ENCODE peak calls at places on chromosomes 4 and X, in five cellular contexts. E is HFFc6; G is NB4; W is activated naive CD4-positive, alpha-beta T cell treated with Interleukin-2 at 50 U/mL for 16 hours; J is RWPE1. S is an unnamed sample.

GRCh38 chrX:54029543-54030143 is 14.6 kb downstream of the PHF8 start:
- DNase-seq in E (no peak), G (no peak), W (no peak), J (peak), S (no peak)

GRCh38 chr4:183443609-183444148 is 757 bp upstream of the CDKN2AIP start:
- DNase-seq in E (peak), G (no peak), W (peak), J (no peak), S (no peak)

GRCh38 chr4:155722336-155722735 is 36.5 kb upstream of the GUCY1B1 start:
- DNase-seq in E (no peak), G (no peak), W (no peak), J (no peak), S (no peak)

GRCh38 chr4:90641856-90642599 is 514.8 kb downstream of the CCSER1 start:
- DNase-seq in E (no peak), G (peak), W (no peak), J (peak), S (no peak)

GRCh38 chrX:116499780-116500179 is 37.0 kb upstream of the CT83 start:
- DNase-seq in E (no peak), G (peak), W (no peak), J (peak), S (no peak)

GRCh38 chr4:38768968-38769394 is 13.8 kb downstream of the TLR10 start:
- DNase-seq in E (no peak), G (no peak), W (no peak), J (no peak), S (no peak)

GRCh38 chrX:42241421-42241820 is 318.1 kb upstream of the CASK start:
- DNase-seq in E (no peak), G (no peak), W (no peak), J (no peak), S (no peak)

GRCh38 chr4:118175506-118175905 is 141.2 kb downstream of the NDST3 start:
- DNase-seq in E (no peak), G (peak), W (no peak), J (no peak), S (no peak)

GRCh38 chr4:40702800-40703151 is 47.0 kb upstream of the NSUN7 start:
- DNase-seq in E (no peak), G (no peak), W (no peak), J (no peak), S (no peak)

GRCh38 chr4:123037809-123038208 is 115.4 kb upstream of the NUDT6 start:
- DNase-seq in E (peak), G (no peak), W (no peak), J (no peak), S (peak)

GRCh38 chr4:478373-478772 is 20.6 kb downstream of the ZNF721 start:
- DNase-seq in E (no peak), G (peak), W (no peak), J (no peak), S (peak)

GRCh38 chr4:64584981-64585557 is 175.8 kb upstream of the TECRL start:
- DNase-seq in E (no peak), G (peak), W (no peak), J (peak), S (peak)

GRCh38 chrX:12505127-12505526 is 286.1 kb upstream of the PRPS2 start:
- DNase-seq in E (no peak), G (no peak), W (no peak), J (no peak), S (no peak)

GRCh38 chr4:76981649-76982048 is 32.1 kb downstream of the SEPTIN11 start:
- DNase-seq in E (no peak), G (no peak), W (no peak), J (no peak), S (no peak)

GRCh38 chr4:121980643-121981042 is 28.8 kb upstream of the TRPC3 start:
- DNase-seq in E (no peak), G (no peak), W (no peak), J (no peak), S (peak)

GRCh38 chr4:126216611-126217010 is 901.9 kb downstream of the FAT4 start:
- DNase-seq in E (no peak), G (no peak), W (no peak), J (no peak), S (no peak)

GRCh38 chrX:11837437-11837836 is 79.4 kb downstream of the MSL3 start:
- DNase-seq in E (no peak), G (no peak), W (no peak), J (no peak), S (no peak)

GRCh38 chr4:113223001-113223400 is 173.5 kb downstream of the ANK2 start:
- DNase-seq in E (peak), G (no peak), W (no peak), J (no peak), S (peak)

GRCh38 chr4:146638801-146639351 is at the start of gene POU4F2:
- DNase-seq in E (no peak), G (no peak), W (no peak), J (peak), S (peak)

GRCh38 chr4:3304831-3305609 is 12.2 kb downstream of the RGS12 start:
- DNase-seq in E (no peak), G (no peak), W (no peak), J (no peak), S (peak)

GRCh38 chr4:26298198-26298950 is 22.4 kb upstream of the RBPJ start:
- DNase-seq in E (peak), G (no peak), W (no peak), J (no peak), S (peak)

GRCh38 chr4:48944659-48945290 is 38.2 kb upstream of the OCIAD2 start:
- DNase-seq in E (no peak), G (peak), W (peak), J (peak), S (no peak)

GRCh38 chr4:173855015-173855414 is 325.0 kb upstream of the HAND2 start:
- DNase-seq in E (no peak), G (no peak), W (no peak), J (no peak), S (no peak)

GRCh38 chr4:166174717-166175510 is 301.9 kb downstream of the TLL1 start:
- DNase-seq in E (peak), G (peak), W (no peak), J (no peak), S (peak)

GRCh38 chr4:163448541-163449203 is 24.9 kb downstream of the TKTL2 start:
- DNase-seq in E (peak), G (no peak), W (no peak), J (peak), S (peak)

GRCh38 chrX:40278340-40279090 is 180.8 kb upstream of the BCOR start:
- DNase-seq in E (no peak), G (no peak), W (peak), J (no peak), S (no peak)

GRCh38 chr4:185587444-185588161 is 52.3 kb upstream of the PDLIM3 start:
- DNase-seq in E (no peak), G (no peak), W (peak), J (no peak), S (no peak)

GRCh38 chr4:76035146-76035545 is 724 bp downstream of the CXCL11 start:
- DNase-seq in E (no peak), G (peak), W (no peak), J (no peak), S (no peak)

GRCh38 chrX:13996650-13997049 is 33.0 kb downstream of the GEMIN8 start:
- DNase-seq in E (no peak), G (no peak), W (no peak), J (no peak), S (no peak)

GRCh38 chr4:55373461-55373860 is 22.3 kb upstream of the TMEM165 start:
- DNase-seq in E (no peak), G (no peak), W (no peak), J (no peak), S (no peak)

GRCh38 chr4:17103231-17103630 is 204.8 kb upstream of the LDB2 start:
- DNase-seq in E (peak), G (no peak), W (no peak), J (no peak), S (peak)

GRCh38 chr4:1870328-1870577 is 940 bp upstream of the NSD2 start:
- DNase-seq in E (peak), G (peak), W (peak), J (peak), S (peak)

GRCh38 chr4:153747406-153747805 is 12.4 kb downstream of the RNF175 start:
- DNase-seq in E (no peak), G (peak), W (no peak), J (no peak), S (no peak)

GRCh38 chr4:15333692-15334633 is 93.9 kb upstream of the C1QTNF7 start:
- DNase-seq in E (peak), G (no peak), W (no peak), J (no peak), S (peak)

GRCh38 chrX:120463241-120463640 is 5.9 kb downstream of the LAMP2 start:
- DNase-seq in E (no peak), G (peak), W (no peak), J (no peak), S (peak)

GRCh38 chr4:47716017-47716416 is 121.8 kb downstream of the CORIN start:
- DNase-seq in E (no peak), G (no peak), W (no peak), J (no peak), S (no peak)

GRCh38 chr4:79842162-79842561 is 230.9 kb downstream of the ANTXR2 start:
- DNase-seq in E (no peak), G (no peak), W (no peak), J (no peak), S (no peak)

GRCh38 chr4:6298852-6299251 is 29.2 kb downstream of the WFS1 start:
- DNase-seq in E (no peak), G (no peak), W (no peak), J (no peak), S (no peak)

GRCh38 chr4:128341634-128342033 is 54.0 kb upstream of the PGRMC2 start:
- DNase-seq in E (no peak), G (no peak), W (no peak), J (no peak), S (no peak)

S was measured in EL.